ENCODE peak calls at places on chromosomes 6 and 20, in eight cellular contexts. R is stomach, J is SK-N-SH, P is ovary, B is chondrocyte, V is tibial nerve, D is brain microvascular endothelial cell, O is osteocyte. W is an unnamed sample.
A peak's percentile ranks its signal among the peaks of the same experiment; 100 is the strongest.

GRCh38 chr6:34792605-34793500 is 970 bp downstream of the BLTP3A start:
- DNase-seq in O (no peak), P (no peak), B (no peak), D (peak; percentile 28), V (no peak), J (peak; percentile 61), R (peak; percentile 40), W (no peak)

GRCh38 chr6:119495230-119495683 is 145.7 kb upstream of the MAN1A1 start:
- DNase-seq in D (no peak), J (peak; percentile 31), R (peak; percentile 30), O (no peak), P (no peak), B (no peak), V (no peak), W (no peak)

GRCh38 chr6:167965602-167966539 is 31.6 kb upstream of the KIF25 start:
- DNase-seq in J (no peak), R (no peak), O (no peak), P (no peak), D (no peak), B (no peak), V (no peak), W (no peak)

GRCh38 chr20:3783516-3784225 is 2.4 kb upstream of the SPEF1 start:
- DNase-seq in R (no peak), O (no peak), V (no peak), B (no peak), J (no peak), P (no peak), D (no peak), W (no peak)

GRCh38 chr6:13660893-13661292 is 45.8 kb downstream of the NOL7 start:
- DNase-seq in D (no peak), V (no peak), J (no peak), O (no peak), B (no peak), P (no peak), R (no peak), W (no peak)

GRCh38 chr20:57795347-57795697 is 85.5 kb upstream of the PMEPA1 start:
- DNase-seq in V (no peak), B (no peak), P (no peak), O (no peak), D (peak; percentile 13), J (no peak), R (no peak), W (no peak)

GRCh38 chr6:149560736-149561135 is 5.4 kb upstream of the GINM1 start:
- DNase-seq in B (no peak), R (no peak), P (no peak), D (peak; percentile 12), J (peak; percentile 53), V (no peak), O (no peak), W (no peak)

GRCh38 chr20:54692168-54692887 is 216.9 kb downstream of the DOK5 start:
- DNase-seq in P (no peak), D (no peak), J (no peak), B (no peak), O (no peak), V (no peak), R (no peak), W (no peak)

GRCh38 chr20:33658929-33659328 is 3.2 kb upstream of the C20orf144 start:
- DNase-seq in P (peak; percentile 20), D (no peak), R (no peak), J (no peak), V (no peak), B (no peak), O (no peak), W (no peak)

GRCh38 chr20:43909211-43909610 is 5.4 kb upstream of the TOX2 start:
- DNase-seq in B (no peak), J (no peak), V (no peak), D (no peak), O (peak; percentile 30), P (no peak), R (no peak), W (no peak)

GRCh38 chr20:41223112-41223511 is 85.8 kb downstream of the PLCG1 start:
- DNase-seq in V (no peak), P (no peak), O (no peak), D (no peak), J (no peak), B (no peak), R (no peak), W (no peak)

GRCh38 chr6:139297921-139298320 is 6.1 kb upstream of the TXLNB start:
- DNase-seq in P (no peak), R (no peak), V (no peak), J (no peak), B (no peak), O (no peak), D (no peak), W (no peak)

GRCh38 chr6:31836676-31837611 is 9.4 kb downstream of the HSPA1B start:
- DNase-seq in R (no peak), J (no peak), P (no peak), O (no peak), D (no peak), V (no peak), B (no peak), W (no peak)

GRCh38 chr20:58433759-58434158 is 44.7 kb downstream of the VAPB start:
- DNase-seq in J (no peak), R (no peak), V (no peak), D (peak; percentile 77), O (no peak), P (no peak), B (no peak), W (no peak)

GRCh38 chr20:18465536-18466200 is 1.2 kb downstream of the DZANK1 start:
- DNase-seq in B (no peak), P (no peak), J (no peak), O (no peak), D (no peak), V (no peak), R (no peak), W (no peak)

GRCh38 chr6:43798688-43799444 is 28.9 kb downstream of the VEGFA start:
- DNase-seq in B (no peak), J (peak; percentile 66), P (no peak), V (no peak), D (peak; percentile 33), O (no peak), R (peak; percentile 92), W (no peak)

GRCh38 chr6:118712955-118713354 is 61.6 kb upstream of the CEP85L start:
- DNase-seq in J (no peak), B (no peak), D (peak; percentile 62), R (no peak), P (no peak), V (no peak), O (no peak), W (no peak)

GRCh38 chr6:12595161-12595792 is 121.3 kb upstream of the PHACTR1 start:
- DNase-seq in O (no peak), D (no peak), V (no peak), P (no peak), J (no peak), R (no peak), B (no peak), W (no peak)

GRCh38 chr20:14374191-14374590 is 36.8 kb upstream of the FLRT3 start:
- DNase-seq in B (no peak), O (no peak), J (no peak), R (no peak), D (no peak), P (no peak), V (no peak), W (no peak)

GRCh38 chr6:89430563-89430962 is 2.4 kb upstream of the ANKRD6 start:
- DNase-seq in B (no peak), P (no peak), J (no peak), R (no peak), D (no peak), O (no peak), V (no peak), W (no peak)

GRCh38 chr6:17179246-17180073 is 77.6 kb downstream of the STMND1 start:
- DNase-seq in P (no peak), R (no peak), J (no peak), D (peak; percentile 56), O (no peak), B (no peak), V (no peak), W (no peak)

DNA sequence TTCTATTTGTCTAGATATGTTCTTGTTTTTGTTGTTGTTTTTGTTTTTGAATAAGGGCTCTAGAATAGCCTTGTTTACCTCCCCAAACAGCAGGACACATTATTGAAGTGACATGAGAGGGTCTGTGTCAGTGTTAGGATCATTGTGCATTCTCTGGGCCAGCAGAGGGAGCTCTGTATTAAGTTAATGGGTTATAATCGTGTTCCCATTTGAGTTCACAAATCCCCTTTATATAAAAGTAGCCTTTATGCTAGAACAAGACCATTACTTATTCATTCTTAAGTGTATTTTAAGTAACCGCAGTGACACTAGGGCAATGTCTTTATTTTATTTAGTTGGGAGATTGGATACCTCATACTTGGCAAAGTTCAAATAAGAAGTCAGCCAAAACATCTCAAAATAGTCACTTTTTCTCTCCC is 44.8 kb downstream of the STK4 start:
- DNase-seq in V (peak; percentile 54), J (peak; percentile 57), O (no peak), D (peak; percentile 80), P (peak; percentile 32), B (no peak), R (peak; percentile 57), W (peak; percentile 62)
- TF ChIP-seq CTCF in V (peak; percentile 80), J (peak; percentile 96), O (peak; percentile 86), D (peak; percentile 80), P (peak; percentile 56), B (peak; percentile 94), R (peak; percentile 56), W (no peak)

GRCh38 chr6:79134699-79135474 is 56.8 kb upstream of the PHIP start:
- DNase-seq in P (no peak), O (no peak), R (no peak), V (no peak), J (no peak), D (no peak), B (no peak), W (no peak)
- TF ChIP-seq CTCF in P (no peak), O (no peak), R (no peak), V (no peak), J (no peak), D (no peak), B (no peak), W (no peak)

GRCh38 chr6:101116337-101116736 is 235.2 kb upstream of the ASCC3 start:
- DNase-seq in J (no peak), D (no peak), R (no peak), P (no peak), O (no peak), V (no peak), B (no peak), W (no peak)
- TF ChIP-seq CTCF in J (no peak), D (no peak), R (no peak), P (no peak), O (no peak), V (no peak), B (no peak), W (no peak)

DNA sequence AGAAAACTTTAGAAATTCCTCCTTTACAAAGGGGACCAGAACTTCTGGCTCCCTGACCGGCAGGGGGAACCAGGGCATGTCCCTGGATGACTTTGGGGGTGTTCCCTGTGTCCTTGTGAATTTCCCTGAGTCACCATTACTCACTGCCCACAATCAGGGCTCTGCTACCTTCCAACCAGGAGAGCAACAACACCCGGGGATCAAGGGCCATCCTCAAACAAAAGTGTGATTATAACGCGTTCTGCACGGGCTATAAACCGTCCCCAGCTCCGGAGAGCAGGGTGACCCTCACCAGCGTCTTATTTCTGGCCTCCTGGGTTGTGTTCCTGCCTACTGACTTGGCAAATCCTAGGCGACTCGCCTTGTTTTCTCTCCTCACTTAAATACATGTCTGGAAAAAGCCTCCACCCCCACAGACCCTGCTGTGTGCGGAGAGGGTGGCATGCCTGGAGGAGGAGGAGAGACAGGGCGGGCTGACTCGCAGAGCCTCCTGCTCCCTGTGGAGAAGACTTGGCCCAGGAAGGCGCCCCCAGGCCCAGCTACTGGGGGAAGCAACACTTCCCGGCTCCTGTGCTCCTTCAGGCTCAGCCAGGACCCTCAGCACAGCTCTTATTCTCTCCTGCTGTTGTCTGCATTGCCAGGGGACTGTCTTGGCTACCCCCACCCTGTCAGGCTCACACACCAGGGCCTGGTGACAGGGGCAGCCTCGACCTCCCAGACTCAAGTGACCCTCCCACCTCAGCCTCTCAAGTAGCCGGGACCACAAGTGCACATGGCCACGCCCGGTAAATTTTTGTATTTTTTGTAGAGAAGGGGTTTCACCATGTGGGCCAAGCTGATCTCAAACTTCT is 54.1 kb downstream of the FGD2 start:
- DNase-seq in P (peak; percentile 71), O (peak; percentile 89), V (no peak), D (peak; percentile 95), B (peak; percentile 47), J (no peak), R (peak; percentile 65), W (no peak)
- TF ChIP-seq CTCF in P (peak; percentile 47), O (peak; percentile 72), V (peak; percentile 60), D (peak; percentile 94), B (peak; percentile 87), J (peak; percentile 80), R (peak; percentile 41), W (no peak)

W was measured in omental fat pad.